ENCODE peak calls at places on chromosomes 11 and 22, in four cellular contexts. T, Y, F and A are unnamed samples.

GRCh38 chr11:46977940-46978595 is 41.5 kb downstream of the CSTPP1 start:
- DNase-seq in T (peak; percentile 18), F (no peak), Y (no peak), A (no peak)

GRCh38 chr22:21981874-21982273 is 713 bp downstream of the TOP3B start:
- DNase-seq in T (no peak), F (no peak), Y (no peak), A (no peak)

GRCh38 chr11:2701230-2701629 is 1.4 kb upstream of the KCNQ1OT1 start:
- DNase-seq in T (no peak), F (no peak), Y (peak; percentile 12), A (no peak)

GRCh38 chr11:77138106-77138649 is 10.1 kb downstream of the MYO7A start:
- DNase-seq in T (no peak), Y (no peak), F (no peak), A (no peak)

GRCh38 chr22:44473166-44473565 is 24.9 kb downstream of the RTL6 start:
- DNase-seq in Y (no peak), T (no peak), F (no peak), A (peak; percentile 26)

GRCh38 chr11:69381681-69382130 is 87.8 kb downstream of the MYEOV start:
- DNase-seq in Y (no peak), F (no peak), T (no peak), A (no peak)

GRCh38 chr11:76803023-76803422 is 19.9 kb downstream of the TSKU start:
- DNase-seq in T (no peak), Y (no peak), F (peak; percentile 3), A (peak; percentile 88)

GRCh38 chr11:8122173-8122572 is 41.2 kb downstream of the TUB start:
- DNase-seq in F (no peak), Y (no peak), T (no peak), A (no peak)

GRCh38 chr11:109197656-109198055 is 224.3 kb upstream of the C11orf87 start:
- DNase-seq in F (no peak), Y (no peak), T (no peak), A (no peak)

GRCh38 chr11:74147199-74147929 is 23.4 kb downstream of the C2CD3 start:
- DNase-seq in Y (no peak), F (no peak), T (no peak), A (no peak)

GRCh38 chr22:42368379-42369249 is 63.6 kb downstream of the NFAM1 start:
- DNase-seq in F (peak; percentile 60), T (no peak), Y (peak; percentile 31), A (no peak)

GRCh38 chr11:47616726-47617416 is 22.7 kb upstream of the C1QTNF4 start:
- DNase-seq in F (peak; percentile 66), T (peak; percentile 37), Y (no peak), A (peak; percentile 63)

GRCh38 chr11:67542169-67542568 is 18.9 kb upstream of the CABP2 start:
- DNase-seq in Y (no peak), T (no peak), F (no peak), A (no peak)

GRCh38 chr11:74493816-74494630 is 499 bp upstream of the LIPT2 start:
- DNase-seq in T (no peak), Y (no peak), F (no peak), A (no peak)

GRCh38 chr11:60868682-60869450 is 1.5 kb downstream of the ZP1 start:
- DNase-seq in T (no peak), Y (no peak), F (no peak), A (no peak)

GRCh38 chr22:29632672-29633071 is 29.2 kb downstream of the NF2 start:
- DNase-seq in F (no peak), Y (no peak), T (no peak), A (no peak)

GRCh38 chr11:87265132-87265531 is 227.4 kb downstream of the TMEM135 start:
- DNase-seq in F (no peak), T (no peak), Y (no peak), A (no peak)

GRCh38 chr11:22244986-22245592 is 52.2 kb downstream of the ANO5 start:
- DNase-seq in T (peak; percentile 6), Y (no peak), F (peak; percentile 60), A (peak; percentile 62)

GRCh38 chr11:72451836-72452376 is 17.6 kb upstream of the CLPB start:
- DNase-seq in Y (no peak), F (no peak), T (no peak), A (no peak)

GRCh38 chr11:11280826-11281225 is 72.2 kb downstream of the CSNK2A3 start:
- DNase-seq in T (no peak), F (no peak), Y (no peak), A (no peak)

GRCh38 chr11:11230802-11231562 is 122.1 kb downstream of the CSNK2A3 start:
- DNase-seq in Y (no peak), T (peak; percentile 24), F (peak; percentile 81), A (no peak)

GRCh38 chr11:22466809-22467208 is 128.6 kb downstream of the SLC17A6 start:
- DNase-seq in T (no peak), Y (no peak), F (peak; percentile 9), A (no peak)

GRCh38 chr22:41563051-41563711 is 2.4 kb downstream of the CSDC2 start:
- DNase-seq in F (no peak), T (peak; percentile 44), Y (no peak), A (no peak)

GRCh38 chr22:33957086-33957485 is 36.8 kb upstream of the LARGE1 start:
- DNase-seq in F (no peak), Y (no peak), T (no peak), A (no peak)

GRCh38 chr11:108947654-108948570 is 283.0 kb downstream of the DDX10 start:
- DNase-seq in Y (no peak), T (peak; percentile 27), F (no peak), A (no peak)

GRCh38 chr22:31870890-31871289 is 73.4 kb upstream of the YWHAH start:
- DNase-seq in Y (no peak), T (peak; percentile 68), F (no peak), A (no peak)

GRCh38 chr22:50522208-50522805 is 3.1 kb downstream of the SCO2 start:
- DNase-seq in T (no peak), F (no peak), Y (no peak), A (no peak)

GRCh38 chr11:17381156-17381555 is 7.3 kb downstream of the KCNJ11 start:
- DNase-seq in Y (no peak), T (no peak), F (no peak), A (no peak)

GRCh38 chr11:1337647-1338007 is 28.2 kb upstream of the TOLLIP start:
- DNase-seq in F (no peak), Y (no peak), T (no peak), A (no peak)

GRCh38 chr22:49212002-49212401 is 615.7 kb downstream of the BRD1 start:
- DNase-seq in T (no peak), Y (no peak), F (no peak), A (peak; percentile 26)